ENCODE peak calls at places on chromosomes 12 and 14, in six cellular contexts. L, B, U, X, Z and A are unnamed samples.

GRCh38 chr14:53599221-53599945 is 357.2 kb downstream of the BMP4 start:
- DNase-seq in L (no peak), X (no peak), B (no peak), U (no peak), Z (no peak), A (no peak)

GRCh38 chr12:6199531-6200265 is 502 bp upstream of the CD9 start:
- DNase-seq in Z (peak; percentile 64), L (no peak), X (peak; percentile 65), B (no peak), U (no peak), A (no peak)

GRCh38 chr12:58177366-58177765 is 236.0 kb downstream of the ATP23 start:
- DNase-seq in Z (no peak), X (no peak), L (no peak), B (no peak), U (no peak), A (no peak)

GRCh38 chr12:74455429-74455828 is 82.2 kb upstream of the ATXN7L3B start:
- DNase-seq in X (no peak), Z (no peak), U (no peak), B (no peak), L (no peak), A (no peak)

GRCh38 chr14:94360945-94361565 is 27.3 kb downstream of the SERPINA1 start:
- DNase-seq in X (no peak), B (no peak), L (no peak), U (no peak), Z (no peak), A (peak; percentile 40)

GRCh38 chr14:45559626-45560025 is 306.6 kb upstream of the MIS18BP1 start:
- DNase-seq in B (no peak), X (no peak), Z (no peak), L (no peak), U (no peak), A (no peak)

GRCh38 chr14:106845286-106846087 is 1319.1 kb downstream of the TMEM121 start:
- DNase-seq in Z (peak; percentile 60), X (peak; percentile 69), U (peak; percentile 73), B (no peak), L (no peak), A (no peak)

GRCh38 chr14:49622022-49622607 is 1.5 kb downstream of the MGAT2 start:
- DNase-seq in Z (no peak), X (no peak), L (no peak), U (no peak), B (no peak), A (no peak)

GRCh38 chr12:12723681-12724420 is 6.7 kb downstream of the CDKN1B start:
- DNase-seq in U (no peak), X (peak; percentile 74), Z (no peak), B (no peak), L (no peak), A (peak; percentile 90)

GRCh38 chr12:25189656-25190055 is 5.3 kb downstream of the DNAI7 start:
- DNase-seq in L (no peak), U (no peak), X (no peak), B (no peak), Z (no peak), A (no peak)

GRCh38 chr14:58501214-58501816 is 73.8 kb downstream of the KIAA0586 start:
- DNase-seq in U (peak; percentile 30), Z (no peak), B (peak; percentile 22), X (no peak), L (no peak), A (no peak)

GRCh38 chr12:51374856-51375255 is 16.4 kb downstream of the GALNT6 start:
- DNase-seq in B (no peak), U (no peak), Z (no peak), L (no peak), X (no peak), A (no peak)

GRCh38 chr12:51374346-51374745 is 16.9 kb downstream of the GALNT6 start:
- DNase-seq in B (no peak), L (no peak), X (no peak), Z (no peak), U (no peak), A (no peak)

GRCh38 chr12:51378749-51379148 is 12.5 kb downstream of the GALNT6 start:
- DNase-seq in B (no peak), U (no peak), X (no peak), Z (no peak), L (no peak), A (no peak)

GRCh38 chr12:51379571-51379970 is 11.6 kb downstream of the GALNT6 start:
- DNase-seq in Z (no peak), L (no peak), X (no peak), B (no peak), U (no peak), A (no peak)

DNA sequence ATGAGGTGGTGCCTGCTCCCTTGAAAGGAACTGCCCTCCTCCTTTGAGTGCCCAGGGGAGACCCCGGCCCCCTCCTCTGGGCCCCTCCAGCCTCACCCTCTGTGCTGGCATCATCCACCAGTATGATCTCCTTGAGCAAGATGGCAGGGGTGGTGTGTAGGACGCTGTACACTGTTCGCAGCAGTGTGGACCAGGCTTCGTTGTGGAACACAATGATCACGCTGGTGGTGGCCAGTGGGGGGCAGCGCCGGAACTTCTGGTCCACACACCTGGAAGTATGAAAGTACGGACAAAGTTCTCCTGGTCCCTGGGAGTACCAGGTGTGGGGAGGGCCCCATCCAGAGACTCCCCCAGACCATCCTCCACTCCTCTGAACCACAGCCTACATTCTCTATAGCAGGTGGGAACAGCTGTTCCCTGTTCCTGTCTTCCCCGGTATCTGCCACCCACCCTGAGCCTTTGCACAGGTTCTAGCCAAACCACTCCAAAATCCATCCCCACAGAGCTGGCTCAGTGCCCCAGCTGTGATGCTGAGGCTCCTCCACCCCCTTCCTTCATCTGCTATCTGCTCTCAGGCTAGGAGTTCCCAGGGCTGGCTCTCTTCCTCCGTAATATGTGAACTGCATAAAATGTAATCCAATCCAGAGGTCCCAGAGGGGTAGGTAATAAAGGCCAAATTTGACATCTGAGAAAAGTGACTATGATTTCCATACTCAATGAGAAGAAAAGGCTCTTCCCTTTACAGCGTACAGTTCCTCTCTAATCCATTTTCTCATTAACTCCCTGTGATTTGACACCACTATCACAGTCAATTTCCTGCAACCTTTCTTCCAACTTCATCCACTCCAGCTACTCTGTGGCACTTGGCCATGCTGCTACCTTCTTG is 13.9 kb downstream of the GALNT6 start:
- DNase-seq in X (peak; percentile 80), B (no peak), L (no peak), Z (no peak), U (no peak), A (no peak)
- TF ChIP-seq CTCF in X (no peak), B (no peak), L (no peak), Z (no peak), U (peak; percentile 12), A (no peak)

GRCh38 chr12:52782502-52782901 is 5.4 kb upstream of the KRT76 start:
- DNase-seq in Z (no peak), B (no peak), X (no peak), L (no peak), U (no peak), A (peak; percentile 63)

GRCh38 chr12:52778833-52779232 is 1.7 kb upstream of the KRT76 start:
- DNase-seq in Z (no peak), X (no peak), L (no peak), B (no peak), U (no peak), A (no peak)

GRCh38 chr12:52779914-52780313 is 2.8 kb upstream of the KRT76 start:
- DNase-seq in L (no peak), Z (no peak), B (no peak), X (no peak), U (no peak), A (no peak)

GRCh38 chr12:52783563-52784316 is 6.6 kb upstream of the KRT76 start:
- DNase-seq in B (no peak), X (no peak), L (no peak), Z (no peak), U (no peak), A (no peak)

GRCh38 chr12:52781399-52782082 is 4.4 kb upstream of the KRT76 start:
- DNase-seq in Z (no peak), X (no peak), U (no peak), L (no peak), B (no peak), A (no peak)
- TF ChIP-seq POLR2A in Z (no peak), X (no peak), U (no peak), L (no peak), B (no peak), A (no peak)

GRCh38 chr12:76031081-76031413 is 529 bp downstream of the PHLDA1 start:
- DNase-seq in L (no peak), B (no peak), X (no peak), U (no peak), Z (no peak), A (no peak)

GRCh38 chr12:76029982-76030377 is 1.6 kb downstream of the PHLDA1 start:
- DNase-seq in L (no peak), X (peak; percentile 40), Z (no peak), B (no peak), U (no peak), A (no peak)

GRCh38 chr12:76030378-76031080 is 1.0 kb downstream of the PHLDA1 start:
- DNase-seq in Z (peak; percentile 23), U (no peak), L (no peak), X (peak; percentile 57), B (no peak), A (peak; percentile 88)

GRCh38 chr12:76026643-76027063 is 4.9 kb downstream of the PHLDA1 start:
- DNase-seq in Z (no peak), B (no peak), L (no peak), X (no peak), U (no peak), A (no peak)

DNA sequence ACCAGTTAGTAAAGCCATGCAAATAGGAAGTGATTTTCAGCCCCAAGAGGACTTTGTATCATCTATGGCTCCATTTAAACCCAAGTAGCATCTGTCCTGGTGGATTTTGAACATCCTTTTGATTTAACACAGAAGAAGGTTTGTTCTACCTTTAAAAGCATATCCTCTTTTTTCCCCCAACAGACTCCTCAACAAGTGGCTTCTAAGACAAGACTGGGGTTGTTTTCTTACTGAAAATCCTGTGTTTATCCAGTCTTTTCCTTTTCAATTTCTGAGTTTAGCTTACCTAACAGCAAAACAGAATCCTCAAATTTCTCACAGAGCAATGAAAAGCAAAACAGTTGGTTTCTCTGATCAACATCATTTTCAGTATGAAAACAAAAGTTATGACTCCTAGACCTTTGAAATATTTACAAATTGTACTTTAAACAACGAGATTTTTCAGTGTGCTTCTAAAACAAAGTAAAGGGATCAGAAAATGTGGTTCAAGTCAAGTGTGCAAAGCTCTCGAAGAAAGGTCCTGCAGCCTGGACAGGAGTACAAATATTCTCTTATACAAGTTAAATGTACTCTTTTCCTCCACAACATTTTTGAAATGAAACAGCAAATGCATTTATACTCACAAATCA is 2.8 kb downstream of the PHLDA1 start:
- DNase-seq in Z (no peak), L (no peak), X (no peak), U (no peak), B (no peak), A (no peak)
- H3K4me3 ChIP-seq in Z (peak overlapping the region; percentile 15), L (peak overlapping the region; percentile 70), X (peak overlapping the region; percentile 56), U (no peak overlapping the region), B (no peak overlapping the region), A (no peak overlapping the region)

DNA sequence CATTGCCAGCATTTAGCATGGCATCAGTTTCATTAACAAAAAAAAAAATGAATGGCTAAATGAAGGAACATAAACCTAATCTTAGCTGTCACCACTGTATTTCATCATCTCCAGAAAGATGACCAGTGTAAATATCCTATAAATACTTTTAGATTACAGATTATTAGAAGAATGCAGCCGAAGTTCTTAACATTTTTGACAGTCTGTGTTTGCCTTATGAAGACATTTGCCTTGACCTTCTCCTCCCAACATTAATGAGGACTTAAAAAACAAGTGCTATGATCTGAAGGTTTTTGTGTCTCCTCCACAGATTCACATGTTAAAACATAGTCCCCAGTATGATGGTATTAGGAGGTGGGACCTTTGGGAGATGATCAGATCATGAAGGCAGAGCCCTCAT is 253.0 kb downstream of the SNAPC1 start:
- DNase-seq in L (no peak), X (no peak), U (no peak), B (no peak), Z (no peak), A (no peak)
- TF ChIP-seq CTCF in L (no peak), X (no peak), U (no peak), B (no peak), Z (no peak), A (no peak)